ENCODE peak calls at places on chromosomes 11 and 22, in seven cellular contexts. T is IMR-90, D is colonic mucosa, C is fibroblast of the aortic adventitia, S is transverse colon, Y is pancreas, V is astrocyte of the spinal cord. J is an unnamed sample.

GRCh38 chr11:70568504-70569172 is 170.3 kb downstream of the CTTN start:
- DNase-seq in C (peak), V (peak), Y (no peak), T (peak), D (peak), S (peak), J (no peak)

GRCh38 chr11:114158886-114159285 is 99.4 kb downstream of the ZBTB16 start:
- DNase-seq in Y (no peak), C (no peak), S (no peak), T (peak), V (no peak), D (no peak), J (no peak)

GRCh38 chr22:31861226-31861840 is 83.0 kb upstream of the YWHAH start:
- DNase-seq in Y (no peak), T (peak), D (no peak), C (no peak), S (no peak), V (no peak), J (no peak)

GRCh38 chr11:115464269-115464668 is 39.9 kb downstream of the CADM1 start:
- DNase-seq in T (peak), D (no peak), C (no peak), V (peak), S (no peak), Y (no peak), J (no peak)

GRCh38 chr11:64787526-64788320 is 9.4 kb upstream of the SF1 start:
- DNase-seq in D (peak), Y (peak), T (peak), C (peak), V (peak), S (peak), J (peak)

GRCh38 chr11:72354356-72355115 is 79.8 kb downstream of the CLPB start:
- DNase-seq in D (no peak), V (peak), Y (no peak), T (peak), S (no peak), C (no peak), J (no peak)

GRCh38 chr11:61683961-61684869 is 4.0 kb downstream of the DAGLA start:
- DNase-seq in Y (no peak), V (peak), T (peak), D (no peak), C (peak), S (no peak), J (no peak)

GRCh38 chr11:108224908-108225786 is 2.3 kb downstream of the ATM start:
- DNase-seq in C (no peak), Y (no peak), D (no peak), V (no peak), T (no peak), S (no peak), J (no peak)

GRCh38 chr11:57946628-57947027 is 77.1 kb upstream of the OR9Q1 start:
- DNase-seq in Y (no peak), D (no peak), C (no peak), S (no peak), T (no peak), V (no peak), J (no peak)

GRCh38 chr22:20944042-20944441 is 23.0 kb upstream of the AIFM3 start:
- DNase-seq in V (no peak), S (no peak), Y (peak), T (no peak), D (no peak), C (no peak), J (no peak)

GRCh38 chr11:130737866-130738431 is 178.3 kb downstream of the SNX19 start:
- DNase-seq in T (peak), Y (no peak), V (peak), C (peak), D (no peak), S (no peak), J (no peak)

GRCh38 chr11:8261316-8261715 is 2.4 kb downstream of the LMO1 start:
- DNase-seq in D (no peak), V (no peak), T (no peak), C (no peak), Y (peak), S (no peak), J (no peak)

GRCh38 chr11:35800970-35801953 is 138.7 kb downstream of the TRIM44 start:
- DNase-seq in V (peak), T (no peak), Y (no peak), C (no peak), S (no peak), D (no peak), J (no peak)

GRCh38 chr11:76371170-76371569 is 9.8 kb downstream of the THAP12 start:
- DNase-seq in T (peak), C (peak), V (peak), S (no peak), Y (no peak), D (no peak), J (no peak)

GRCh38 chr11:74634537-74634936 is 42.2 kb downstream of the POLD3 start:
- DNase-seq in Y (no peak), V (peak), T (peak), D (peak), S (peak), C (peak), J (no peak)

GRCh38 chr11:93542753-93543246 is 391 bp downstream of the SMCO4 start:
- DNase-seq in V (no peak), T (no peak), S (peak), Y (peak), C (no peak), D (peak), J (peak)

GRCh38 chr11:63553759-63554158 is 9.4 kb downstream of the PLAAT2 start:
- DNase-seq in V (no peak), Y (peak), S (no peak), T (no peak), D (peak), C (no peak), J (no peak)

GRCh38 chr22:19876941-19877625 is 22.4 kb upstream of the GNB1L start:
- DNase-seq in C (no peak), V (no peak), Y (peak), D (no peak), T (no peak), S (no peak), J (peak)

GRCh38 chr11:15307600-15307999 is 192.9 kb downstream of the INSC start:
- DNase-seq in Y (no peak), S (no peak), T (no peak), C (no peak), D (no peak), V (no peak), J (no peak)

GRCh38 chr11:10480760-10481159 is 25.7 kb downstream of the AMPD3 start:
- DNase-seq in D (no peak), S (no peak), Y (no peak), V (no peak), C (no peak), T (no peak), J (no peak)

GRCh38 chr11:93591247-93591898 is 48.2 kb upstream of the SMCO4 start:
- DNase-seq in V (peak), S (no peak), C (no peak), T (peak), D (no peak), Y (no peak), J (no peak)

GRCh38 chr11:73334244-73335203 is 26.4 kb downstream of the ARHGEF17 start:
- DNase-seq in S (peak), T (peak), C (peak), V (peak), Y (no peak), D (peak), J (peak)

GRCh38 chr11:11211888-11212287 is 141.2 kb downstream of the CSNK2A3 start:
- DNase-seq in T (no peak), C (no peak), Y (no peak), D (no peak), S (no peak), V (no peak), J (no peak)

GRCh38 chr11:102010776-102011500 is 36.3 kb upstream of the CFAP300 start:
- DNase-seq in V (peak), C (peak), T (peak), D (peak), S (peak), Y (no peak), J (peak)

GRCh38 chr11:126628790-126629621 is 273.5 kb downstream of the ST3GAL4 start:
- DNase-seq in T (peak), D (no peak), Y (no peak), S (no peak), V (no peak), C (peak), J (no peak)

DNA sequence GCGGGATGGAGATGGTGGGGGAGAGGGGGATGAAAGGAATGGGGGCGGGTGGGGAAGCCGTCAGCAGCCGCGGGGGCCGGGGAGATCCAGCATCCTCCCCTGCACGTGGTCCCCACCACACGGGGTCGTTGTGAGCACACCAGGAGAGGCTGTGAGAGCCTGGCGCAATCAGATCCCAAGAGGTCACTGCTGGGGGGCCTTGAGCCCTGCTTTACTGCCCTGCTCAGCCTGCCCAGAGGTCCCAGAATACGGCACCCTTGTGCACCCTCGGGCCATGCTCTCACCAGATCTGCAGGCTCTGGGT is 7.4 kb downstream of the CABP7 start:
- DNase-seq in V (no peak), T (peak), S (peak), D (peak), C (peak), Y (no peak), J (peak)
- TF ChIP-seq CTCF in V (peak), T (peak), S (peak), D (no peak), C (peak), Y (no peak), J (no peak)

GRCh38 chr11:66480116-66480938 is at the start of gene DPP3:
- DNase-seq in D (peak), Y (peak), C (peak), V (peak), T (peak), S (peak), J (peak)
- TF ChIP-seq CTCF in D (no peak), Y (no peak), C (no peak), V (no peak), T (no peak), S (no peak), J (no peak)

DNA sequence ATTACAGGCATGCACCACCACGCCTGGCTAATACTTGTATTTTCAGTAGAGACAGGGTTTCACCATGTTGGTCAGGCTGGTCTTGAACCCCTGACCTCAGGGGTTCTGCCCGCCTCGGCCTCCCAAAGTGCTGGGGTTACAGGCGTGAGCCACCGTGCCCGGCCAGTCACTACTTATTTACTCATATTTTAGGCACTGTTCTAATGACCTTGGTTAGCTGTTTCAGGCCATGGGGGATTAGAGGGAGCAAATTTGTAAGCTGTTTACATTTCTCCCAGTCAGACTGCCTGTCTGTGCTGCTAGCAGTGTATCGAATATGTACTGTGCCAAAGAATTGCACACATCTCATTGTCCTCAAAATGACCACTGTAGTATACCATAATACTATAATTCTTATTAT is 32.7 kb upstream of the PACSIN2 start:
- DNase-seq in V (no peak), T (no peak), S (no peak), C (no peak), D (no peak), Y (no peak), J (no peak)
- TF ChIP-seq CTCF in V (no peak), T (no peak), S (no peak), C (no peak), D (no peak), Y (no peak), J (no peak)

GRCh38 chr22:50046481-50047245 is 11.4 kb downstream of the TTLL8 start:
- DNase-seq in S (no peak), D (no peak), T (no peak), V (no peak), C (no peak), Y (no peak), J (no peak)
- TF ChIP-seq CTCF in S (no peak), D (no peak), T (no peak), V (no peak), C (no peak), Y (no peak), J (no peak)

GRCh38 chr11:47248664-47249377 is at the start of gene ACP2:
- DNase-seq in T (peak), V (peak), S (peak), D (peak), Y (peak), C (peak), J (peak)
- TF ChIP-seq CTCF in T (peak), V (peak), S (no peak), D (no peak), Y (no peak), C (peak), J (peak)